ENCODE peak calls at places on chromosome 21, in four cellular contexts. One of them, this sample, is unnamed.

GRCh38 chr21:46112731-46113215 is 14.9 kb downstream of the COL6A2 start:
- DNase-seq in GM12892: no peak
- DNase-seq in upper lobe of left lung: peak; percentile 10
- DNase-seq in IMR-90: no peak
- DNase-seq in this sample: no peak

GRCh38 chr21:40567511-40567910 is 279.4 kb downstream of the DSCAM start:
- DNase-seq in IMR-90: no peak
- DNase-seq in GM12892: no peak
- DNase-seq in upper lobe of left lung: no peak
- DNase-seq in this sample: no peak

GRCh38 chr21:39051561-39051949 is 131.7 kb downstream of the PSMG1 start:
- DNase-seq in upper lobe of left lung: no peak
- DNase-seq in IMR-90: peak; percentile 88
- DNase-seq in GM12892: no peak
- DNase-seq in this sample: no peak

GRCh38 chr21:37075214-37075770 is 2.2 kb downstream of the TTC3 start:
- DNase-seq in IMR-90: no peak
- DNase-seq in GM12892: no peak
- DNase-seq in upper lobe of left lung: no peak
- DNase-seq in this sample: no peak

GRCh38 chr21:38376235-38376634 is 119.4 kb downstream of the KCNJ15 start:
- DNase-seq in GM12892: no peak
- DNase-seq in upper lobe of left lung: peak; percentile 46
- DNase-seq in IMR-90: no peak
- DNase-seq in this sample: no peak

GRCh38 chr21:15121655-15122120 is 56.9 kb upstream of the NRIP1 start:
- DNase-seq in upper lobe of left lung: peak; percentile 59
- DNase-seq in IMR-90: peak; percentile 47
- DNase-seq in GM12892: no peak
- DNase-seq in this sample: peak; percentile 3

GRCh38 chr21:42120056-42120903 is 49.2 kb downstream of the UMODL1 start:
- DNase-seq in GM12892: no peak
- DNase-seq in upper lobe of left lung: no peak
- DNase-seq in IMR-90: no peak
- DNase-seq in this sample: no peak

GRCh38 chr21:36166705-36167104 is 10.1 kb downstream of the DOP1B start:
- DNase-seq in upper lobe of left lung: no peak
- DNase-seq in GM12892: no peak
- DNase-seq in IMR-90: no peak
- DNase-seq in this sample: no peak

GRCh38 chr21:34956416-34957316 is 92.4 kb downstream of the RUNX1 start:
- DNase-seq in IMR-90: no peak
- DNase-seq in GM12892: no peak
- DNase-seq in upper lobe of left lung: no peak
- DNase-seq in this sample: no peak

GRCh38 chr21:26127918-26128317 is 42.7 kb downstream of the APP start:
- DNase-seq in upper lobe of left lung: no peak
- DNase-seq in IMR-90: peak; percentile 69
- DNase-seq in GM12892: no peak
- DNase-seq in this sample: no peak

GRCh38 chr21:41678016-41678935 is 88.6 kb downstream of the RIPK4 start:
- DNase-seq in upper lobe of left lung: peak; percentile 80
- DNase-seq in GM12892: no peak
- DNase-seq in IMR-90: peak; percentile 8
- DNase-seq in this sample: peak; percentile 68

GRCh38 chr21:30769724-30770431 is 14.7 kb upstream of the KRTAP21-1 start:
- DNase-seq in IMR-90: no peak
- DNase-seq in GM12892: no peak
- DNase-seq in upper lobe of left lung: no peak
- DNase-seq in this sample: no peak

GRCh38 chr21:24045775-24046215 is 1561.5 kb downstream of the MRPL39 start:
- DNase-seq in IMR-90: peak; percentile 99
- DNase-seq in GM12892: no peak
- DNase-seq in upper lobe of left lung: peak; percentile 22
- DNase-seq in this sample: peak; percentile 1

GRCh38 chr21:30478015-30478414 is 2.2 kb downstream of the KRTAP19-1 start:
- DNase-seq in IMR-90: no peak
- DNase-seq in upper lobe of left lung: no peak
- DNase-seq in GM12892: no peak
- DNase-seq in this sample: no peak

GRCh38 chr21:42176864-42177263 is 42.1 kb upstream of the ABCG1 start:
- DNase-seq in GM12892: no peak
- DNase-seq in IMR-90: no peak
- DNase-seq in upper lobe of left lung: no peak
- DNase-seq in this sample: no peak

GRCh38 chr21:46092811-46093667 is 4.9 kb upstream of the COL6A2 start:
- DNase-seq in IMR-90: no peak
- DNase-seq in GM12892: no peak
- DNase-seq in upper lobe of left lung: no peak
- DNase-seq in this sample: no peak

GRCh38 chr21:45380566-45380965 is 24.4 kb upstream of the COL18A1 start:
- DNase-seq in IMR-90: no peak
- DNase-seq in upper lobe of left lung: no peak
- DNase-seq in GM12892: no peak
- DNase-seq in this sample: no peak

GRCh38 chr21:41634211-41634694 is 126.3 kb upstream of the TMPRSS2 start:
- DNase-seq in IMR-90: no peak
- DNase-seq in upper lobe of left lung: peak; percentile 45
- DNase-seq in GM12892: no peak
- DNase-seq in this sample: no peak

GRCh38 chr21:45153358-45154318 is 79.3 kb downstream of the ADARB1 start:
- DNase-seq in IMR-90: peak; percentile 70
- DNase-seq in GM12892: no peak
- DNase-seq in upper lobe of left lung: no peak
- DNase-seq in this sample: no peak

GRCh38 chr21:35222541-35222941 is 173.4 kb upstream of the RUNX1 start:
- DNase-seq in GM12892: no peak
- DNase-seq in upper lobe of left lung: no peak
- DNase-seq in IMR-90: no peak
- DNase-seq in this sample: no peak

GRCh38 chr21:15272591-15272990 is 207.8 kb upstream of the NRIP1 start:
- DNase-seq in upper lobe of left lung: no peak
- DNase-seq in IMR-90: no peak
- DNase-seq in GM12892: no peak
- DNase-seq in this sample: no peak

GRCh38 chr21:45994086-45994661 is 12.6 kb downstream of the COL6A1 start:
- DNase-seq in GM12892: no peak
- DNase-seq in upper lobe of left lung: peak; percentile 19
- DNase-seq in IMR-90: no peak
- DNase-seq in this sample: no peak

GRCh38 chr21:14995695-14996490 is 68.9 kb downstream of the NRIP1 start:
- DNase-seq in GM12892: no peak
- DNase-seq in upper lobe of left lung: no peak
- DNase-seq in IMR-90: peak; percentile 63
- DNase-seq in this sample: no peak

GRCh38 chr21:45971487-45972352 is 9.8 kb upstream of the COL6A1 start:
- DNase-seq in upper lobe of left lung: no peak
- DNase-seq in IMR-90: peak; percentile 87
- DNase-seq in GM12892: no peak
- DNase-seq in this sample: no peak

GRCh38 chr21:14815001-14815400 is 249.8 kb downstream of the NRIP1 start:
- DNase-seq in IMR-90: no peak
- DNase-seq in upper lobe of left lung: no peak
- DNase-seq in GM12892: no peak
- DNase-seq in this sample: no peak

GRCh38 chr21:45534591-45535331 is 7.5 kb downstream of the SLC19A1 start:
- DNase-seq in IMR-90: no peak
- DNase-seq in upper lobe of left lung: peak; percentile 52
- DNase-seq in GM12892: no peak
- DNase-seq in this sample: no peak

GRCh38 chr21:38850277-38850951 is 44.7 kb downstream of the ETS2 start:
- DNase-seq in IMR-90: no peak
- DNase-seq in upper lobe of left lung: no peak
- DNase-seq in GM12892: no peak
- DNase-seq in this sample: no peak

GRCh38 chr21:33902349-33902748 is 13.3 kb downstream of the ATP5PO start:
- DNase-seq in GM12892: no peak
- DNase-seq in upper lobe of left lung: no peak
- DNase-seq in IMR-90: no peak
- DNase-seq in this sample: no peak

GRCh38 chr21:33898546-33898945 is 17.1 kb downstream of the ATP5PO start:
- DNase-seq in IMR-90: peak; percentile 17
- DNase-seq in upper lobe of left lung: no peak
- DNase-seq in GM12892: no peak
- DNase-seq in this sample: no peak

GRCh38 chr21:33904041-33904440 is 11.6 kb downstream of the ATP5PO start:
- DNase-seq in upper lobe of left lung: no peak
- DNase-seq in IMR-90: no peak
- DNase-seq in GM12892: no peak
- DNase-seq in this sample: no peak

GRCh38 chr21:33899199-33899598 is 16.4 kb downstream of the ATP5PO start:
- DNase-seq in IMR-90: peak; percentile 48
- DNase-seq in GM12892: no peak
- DNase-seq in upper lobe of left lung: no peak
- DNase-seq in this sample: no peak

DNA sequence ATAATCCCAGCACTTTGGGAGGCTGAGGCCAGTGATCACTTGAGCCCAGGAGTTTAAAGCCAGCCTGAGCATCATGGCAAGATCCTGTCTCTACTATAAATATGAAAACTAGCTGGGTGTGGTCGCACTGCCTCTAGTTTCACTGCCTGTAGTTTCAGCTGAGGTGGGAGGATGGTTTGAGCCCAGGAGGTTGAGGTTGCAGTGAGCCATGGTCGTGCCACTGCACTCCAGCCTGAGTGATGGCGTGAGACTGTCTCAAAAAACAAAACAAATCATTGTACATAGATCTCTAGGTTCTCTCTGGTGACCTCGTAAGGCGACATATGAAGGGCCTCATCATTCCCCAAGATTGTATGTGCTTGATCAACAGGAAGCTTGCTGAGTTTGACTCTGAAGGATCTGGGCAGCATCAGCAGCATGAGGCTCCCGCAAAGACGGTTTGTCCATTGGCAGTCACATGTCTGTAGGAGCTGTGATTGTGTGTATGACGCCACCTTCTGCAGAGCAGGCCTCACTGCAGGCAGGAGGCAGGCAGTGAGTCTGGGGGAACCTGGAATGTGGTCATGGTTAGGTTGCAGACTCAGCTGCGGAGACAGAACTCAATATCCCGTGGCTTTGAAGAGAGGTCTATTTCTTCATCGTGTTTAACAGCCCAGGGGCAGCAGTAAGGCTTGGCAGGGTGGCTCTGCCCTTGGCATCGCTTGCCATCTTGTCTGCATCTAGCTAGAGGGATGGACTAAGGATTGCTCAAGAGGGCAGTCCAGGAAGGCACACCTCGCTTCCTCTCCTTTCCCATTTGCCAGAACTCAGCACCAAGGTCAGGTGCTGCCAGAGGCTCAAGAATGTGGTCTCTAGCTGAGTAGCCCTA is 13.9 kb downstream of the ATP5PO start:
- DNase-seq in GM12892: no peak
- DNase-seq in upper lobe of left lung: no peak
- DNase-seq in IMR-90: peak; percentile 67
- DNase-seq in this sample: peak; percentile 66
- TF ChIP-seq POLR2A in GM12892: no peak
- TF ChIP-seq POLR2A in upper lobe of left lung: no peak
- TF ChIP-seq POLR2A in IMR-90: no peak
- TF ChIP-seq POLR2A in this sample: no peak

GRCh38 chr21:43906585-43907370 is 41.8 kb downstream of the AGPAT3 start:
- DNase-seq in upper lobe of left lung: no peak
- DNase-seq in IMR-90: no peak
- DNase-seq in GM12892: no peak
- DNase-seq in this sample: no peak
- TF ChIP-seq POLR2A in upper lobe of left lung: no peak
- TF ChIP-seq POLR2A in IMR-90: no peak
- TF ChIP-seq POLR2A in GM12892: no peak
- TF ChIP-seq POLR2A in this sample: no peak

GRCh38 chr21:32391755-32392154 is 1.1 kb downstream of the URB1 start:
- DNase-seq in IMR-90: no peak
- DNase-seq in GM12892: no peak
- DNase-seq in upper lobe of left lung: no peak
- DNase-seq in this sample: no peak

GRCh38 chr21:32389337-32390015 is 3.3 kb downstream of the URB1 start:
- DNase-seq in IMR-90: peak; percentile 51
- DNase-seq in upper lobe of left lung: no peak
- DNase-seq in GM12892: no peak
- DNase-seq in this sample: no peak

GRCh38 chr21:32392299-32392879 is 423 bp downstream of the URB1 start:
- DNase-seq in GM12892: no peak
- DNase-seq in upper lobe of left lung: no peak
- DNase-seq in IMR-90: no peak
- DNase-seq in this sample: no peak

GRCh38 chr21:32393677-32394001 is 827 bp upstream of the URB1 start:
- DNase-seq in GM12892: no peak
- DNase-seq in IMR-90: no peak
- DNase-seq in upper lobe of left lung: no peak
- DNase-seq in this sample: no peak

DNA sequence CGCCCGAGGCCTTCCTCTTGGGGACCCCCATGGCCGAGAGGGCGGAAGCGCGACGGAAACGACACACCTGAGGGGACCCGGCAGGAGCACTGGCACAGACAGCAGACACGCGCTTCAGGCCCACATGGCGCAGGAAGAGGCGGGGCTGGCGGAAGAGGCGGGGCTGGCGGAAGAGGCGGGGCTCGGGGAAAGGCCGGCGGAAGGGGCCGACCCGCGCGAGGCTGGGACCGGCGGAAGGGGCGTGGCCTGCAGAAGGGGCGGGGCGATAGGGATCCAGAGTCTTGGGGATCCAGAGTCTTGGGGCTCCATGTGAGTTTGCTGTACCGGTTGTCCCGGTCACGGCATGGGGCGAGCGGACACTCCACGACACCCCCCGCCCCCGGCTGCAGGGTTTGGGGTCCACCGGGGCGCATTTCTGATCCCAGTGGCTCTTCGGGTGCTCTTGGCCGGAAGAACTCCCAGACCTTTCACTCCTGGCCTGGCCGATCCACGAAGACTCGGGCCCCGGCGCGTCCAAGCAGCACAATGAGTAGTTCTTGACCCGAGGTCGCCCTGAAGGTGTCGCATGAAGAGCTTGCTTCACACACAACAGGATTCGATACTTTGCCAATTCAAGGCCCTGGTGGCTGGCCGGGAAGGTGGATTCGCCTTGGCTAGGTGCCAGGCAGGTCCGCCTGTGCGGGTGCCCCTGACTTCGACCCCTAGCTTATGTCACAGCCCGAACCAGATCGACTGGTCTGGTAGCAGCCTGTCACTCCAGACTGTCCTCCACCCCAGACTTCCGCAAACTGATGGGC is at the start of gene URB1:
- DNase-seq in IMR-90: peak; percentile 65
- DNase-seq in upper lobe of left lung: peak; percentile 90
- DNase-seq in GM12892: peak; percentile 88
- DNase-seq in this sample: peak; percentile 90
- TF ChIP-seq POLR2A in IMR-90: no peak
- TF ChIP-seq POLR2A in upper lobe of left lung: peak; percentile 72
- TF ChIP-seq POLR2A in GM12892: peak; percentile 76
- TF ChIP-seq POLR2A in this sample: peak; percentile 88

DNA sequence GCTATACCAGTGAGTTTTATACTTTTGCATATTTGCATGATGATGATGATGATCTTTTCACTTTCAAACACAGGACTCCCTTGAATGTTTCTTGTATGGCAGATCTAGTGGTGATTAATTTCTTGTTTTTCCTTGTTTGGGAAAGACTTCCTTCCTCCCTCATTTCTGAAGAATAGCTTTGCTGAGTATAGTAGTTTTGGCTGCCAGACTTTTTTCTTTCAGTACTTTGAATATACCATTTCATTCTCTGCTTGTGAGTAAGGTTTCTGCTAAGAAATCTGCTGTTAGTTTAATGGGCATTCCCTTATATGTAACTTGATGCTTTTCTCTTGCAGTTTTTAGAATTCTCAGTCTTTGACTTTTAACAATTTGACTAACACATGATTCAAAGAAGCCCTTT is 547.4 kb upstream of the CXADR start:
- DNase-seq in upper lobe of left lung: no peak
- DNase-seq in GM12892: no peak
- DNase-seq in IMR-90: no peak
- DNase-seq in this sample: no peak
- TF ChIP-seq POLR2A in upper lobe of left lung: no peak
- TF ChIP-seq POLR2A in GM12892: no peak
- TF ChIP-seq POLR2A in IMR-90: no peak
- TF ChIP-seq POLR2A in this sample: no peak